ENCODE peak calls at places on chromosomes 12 and 14, in four cellular contexts. J is CD8-positive, alpha-beta T cell; L is left ventricle myocardium inferior; S is neuronal stem cell. I is an unnamed sample. For H3K27me3 and H3K9me3, the result is how much of the 10 kb centered on the place peaks cover.

GRCh38 chr12:546920-547845 is 87.4 kb downstream of the B4GALNT3 start:
- DNase-seq in J (peak), L (peak), S (peak), I (peak)

GRCh38 chr12:52925717-52926595 is 21.1 kb upstream of the KRT8 start:
- DNase-seq in J (no peak), L (no peak), S (no peak), I (no peak)

GRCh38 chr14:80955434-80955939 is at the start of gene TSHR:
- DNase-seq in J (peak), L (no peak), S (peak), I (no peak)

GRCh38 chr12:57377103-57377840 is 53.6 kb downstream of the R3HDM2 start:
- DNase-seq in J (no peak), L (no peak), S (no peak), I (no peak)

GRCh38 chr12:79409562-79409961 is 281.2 kb downstream of the PAWR start:
- DNase-seq in J (no peak), L (no peak), S (no peak), I (no peak)

GRCh38 chr12:53567961-53568360 is 58.2 kb downstream of the ATF7 start:
- DNase-seq in J (no peak), L (no peak), S (no peak), I (no peak)

GRCh38 chr12:104457746-104458644 is 1.2 kb downstream of the CHST11 start:
- DNase-seq in J (peak), L (peak), S (no peak), I (peak)

GRCh38 chr12:110920324-110920910 is at the start of gene MYL2:
- DNase-seq in J (no peak), L (peak), S (no peak), I (no peak)

GRCh38 chr12:99067171-99067785 is 422.2 kb downstream of the APAF1 start:
- DNase-seq in J (no peak), L (no peak), S (no peak), I (no peak)

GRCh38 chr14:34867199-34867598 is 8.0 kb downstream of the BAZ1A start:
- DNase-seq in J (no peak), L (no peak), S (no peak), I (no peak)

GRCh38 chr12:46921754-46922113 is 95.9 kb upstream of the SLC38A4 start:
- DNase-seq in J (no peak), L (no peak), S (no peak), I (no peak)

GRCh38 chr14:71695603-71696350 is 236.5 kb upstream of the RGS6 start:
- DNase-seq in J (no peak), L (no peak), S (no peak), I (no peak)

GRCh38 chr12:124419292-124420040 is 124.6 kb downstream of the RFLNA start:
- DNase-seq in J (no peak), L (no peak), S (no peak), I (peak)

GRCh38 chr12:66497000-66497897 is 181.6 kb downstream of the GRIP1 start:
- DNase-seq in J (no peak), L (no peak), S (no peak), I (no peak)

GRCh38 chr14:104240426-104241157 is 102.2 kb downstream of the KIF26A start:
- DNase-seq in J (no peak), L (no peak), S (no peak), I (no peak)

GRCh38 chr14:53409974-53410373 is 256.9 kb upstream of the DDHD1 start:
- DNase-seq in J (no peak), L (no peak), S (no peak), I (no peak)

GRCh38 chr12:127785535-127785934 is 481.4 kb upstream of the TMEM132C start:
- DNase-seq in J (no peak), L (no peak), S (no peak), I (no peak)

GRCh38 chr14:66206554-66206953 is 279.6 kb upstream of the CCDC196 start:
- DNase-seq in J (no peak), L (no peak), S (no peak), I (no peak)

GRCh38 chr12:8087666-8088065 is 5.6 kb downstream of the NECAP1 start:
- DNase-seq in J (no peak), L (no peak), S (no peak), I (no peak)

GRCh38 chr12:82176016-82176415 is 182.2 kb downstream of the CCDC59 start:
- DNase-seq in J (no peak), L (no peak), S (no peak), I (no peak)

GRCh38 chr12:62629413-62629812 is 162.8 kb downstream of the MON2 start:
- DNase-seq in J (no peak), L (no peak), S (no peak), I (no peak)

GRCh38 chr14:70289138-70289537 is 70.3 kb downstream of the COX16 start:
- DNase-seq in J (peak), L (no peak), S (no peak), I (no peak)

GRCh38 chr12:76183459-76184186 is 99.1 kb upstream of the NAP1L1 start:
- DNase-seq in J (no peak), L (no peak), S (no peak), I (peak)

GRCh38 chr12:110002691-110003515 is 3.7 kb downstream of the ANKRD13A start:
- DNase-seq in J (no peak), L (no peak), S (no peak), I (no peak)

GRCh38 chr14:94342334-94342934 is 19.3 kb upstream of the SERPINA6 start:
- DNase-seq in J (no peak), L (peak), S (no peak), I (peak)

GRCh38 chr12:52356031-52356761 is 11.1 kb downstream of the KRT85 start:
- DNase-seq in J (no peak), L (no peak), S (no peak), I (no peak)

GRCh38 chr14:71659165-71659564 is 273.1 kb upstream of the RGS6 start:
- DNase-seq in J (no peak), L (no peak), S (no peak), I (no peak)

GRCh38 chr14:103121846-103122577 is 1.2 kb upstream of the TNFAIP2 start:
- DNase-seq in J (no peak), L (peak), S (no peak), I (peak)

GRCh38 chr12:57842342-57843294 is 3.9 kb downstream of the CTDSP2 start:
- DNase-seq in J (peak), L (no peak), S (no peak), I (no peak)

GRCh38 chr14:95185452-95186392 is 28.4 kb upstream of the DICER1 start:
- DNase-seq in J (no peak), L (peak), S (no peak), I (peak)

GRCh38 chr14:100473249-100473648 is 114.0 kb downstream of the BEGAIN start:
- DNase-seq in J (no peak), L (no peak), S (no peak), I (no peak)

GRCh38 chr14:77105118-77105517 is 7.1 kb downstream of the CIPC start:
- DNase-seq in J (no peak), L (no peak), S (no peak), I (no peak)
- H3K27ac ChIP-seq in J (no peak), L (peak), S (no peak), I (peak)

GRCh38 chr12:5081016-5081415 is 37.3 kb downstream of the KCNA5 start:
- DNase-seq in J (no peak), L (peak), S (no peak), I (peak)
- H3K27me3 ChIP-seq in J (under half), L (under half), S (under half), I (under half)

GRCh38 chr12:126770188-126770587 is 1496.8 kb upstream of the TMEM132C start:
- DNase-seq in J (no peak), L (no peak), S (no peak), I (no peak)
- H3K9me3 ChIP-seq in J (under half), L (under half), S (under half), I (under half)

DNA sequence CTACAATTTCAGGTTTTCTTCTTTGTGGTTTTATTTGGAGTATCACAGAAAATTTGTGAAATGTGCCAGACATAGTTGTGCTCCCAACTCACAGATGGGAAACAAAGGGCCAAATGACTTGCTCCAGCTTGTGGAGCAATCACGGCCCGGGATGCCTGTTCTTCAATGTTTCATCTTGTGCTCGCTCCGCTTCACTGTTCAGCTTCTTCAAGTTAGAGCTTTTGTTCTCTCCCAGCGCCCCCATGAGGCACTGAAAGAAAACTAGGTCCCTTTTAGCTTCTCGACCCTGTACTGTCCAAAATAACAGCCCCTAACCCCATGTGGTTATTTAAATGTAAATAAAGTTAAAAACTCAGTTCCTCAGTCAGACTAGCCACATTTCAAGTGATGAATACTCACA is 187.9 kb upstream of the STXBP6 start:
- DNase-seq in J (no peak), L (no peak), S (peak), I (no peak)
- H3K27ac ChIP-seq in J (no peak), L (no peak), S (no peak), I (no peak)

GRCh38 chr14:33836203-33836894 is 114.5 kb downstream of the EGLN3 start:
- DNase-seq in J (no peak), L (no peak), S (no peak), I (no peak)
- H3K27me3 ChIP-seq in J (under half), L (under half), S (under half), I (under half)

GRCh38 chr14:105851716-105852377 is 325.5 kb downstream of the TMEM121 start:
- DNase-seq in J (no peak), L (no peak), S (no peak), I (peak)

GRCh38 chr14:105848570-105848969 is 322.2 kb downstream of the TMEM121 start:
- DNase-seq in J (no peak), L (no peak), S (no peak), I (no peak)

GRCh38 chr14:105850853-105851581 is 324.6 kb downstream of the TMEM121 start:
- DNase-seq in J (no peak), L (no peak), S (no peak), I (peak)

GRCh38 chr14:105852378-105853088 is 326.1 kb downstream of the TMEM121 start:
- DNase-seq in J (peak), L (no peak), S (no peak), I (no peak)

DNA sequence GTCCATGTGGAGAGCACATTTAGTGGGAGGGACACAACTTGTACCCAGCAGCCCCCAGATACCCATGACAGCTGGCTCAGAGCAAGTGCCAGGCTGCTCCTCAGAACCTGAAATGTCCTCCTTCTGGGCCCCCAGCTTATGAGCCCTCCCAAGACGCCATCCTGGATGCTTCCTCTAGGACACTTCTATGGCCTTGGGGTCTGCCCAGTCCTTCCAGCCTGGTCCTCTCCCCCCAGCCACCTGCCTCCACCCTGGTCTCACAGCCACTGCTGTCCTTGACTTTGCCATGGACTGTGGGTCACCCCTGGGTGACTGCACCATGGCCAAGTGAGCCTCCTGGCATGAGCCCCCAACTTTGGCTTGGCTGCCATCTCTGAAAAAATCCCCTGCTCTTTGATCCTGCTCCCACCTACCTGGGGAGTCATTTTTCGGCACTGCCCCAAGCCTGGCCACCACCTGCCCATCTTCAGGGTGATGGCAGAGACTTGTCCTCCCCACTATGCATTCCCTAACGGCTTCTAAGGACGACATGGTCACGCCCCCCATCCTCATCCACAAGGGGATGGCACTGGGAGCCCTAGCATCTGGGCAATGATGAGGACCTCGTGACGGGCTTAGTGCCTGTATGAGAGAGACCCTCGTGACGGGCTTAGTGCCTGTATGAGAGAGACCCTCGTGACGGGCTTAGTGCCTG is 323.7 kb downstream of the TMEM121 start:
- DNase-seq in J (no peak), L (no peak), S (no peak), I (peak)
- H3K9me3 ChIP-seq in J (under half), L (under half), S (under half), I (under half)

GRCh38 chr12:5333096-5333495 is 98.8 kb upstream of the NTF3 start:
- DNase-seq in J (no peak), L (no peak), S (no peak), I (no peak)
- H3K27ac ChIP-seq in J (no peak), L (no peak), S (no peak), I (no peak)

I was measured in right cardiac atrium.